ENCODE peak calls at places on chromosomes 2 and 18, in ten cellular contexts. One of them, this sample, is unnamed.

GRCh38 chr2:55157474-55157884 is 74.6 kb downstream of the CLHC1 start:
- DNase-seq in tibial artery: no peak
- DNase-seq in mesenchymal stem cell: peak; percentile 56
- DNase-seq in cardiac muscle cell: no peak
- DNase-seq in astrocyte: no peak
- DNase-seq in body of pancreas: peak; percentile 52
- DNase-seq in HCT116: no peak
- DNase-seq in CD8-positive, alpha-beta T cell: no peak
- DNase-seq in neuronal stem cell: no peak
- DNase-seq in GM23248: peak; percentile 91
- DNase-seq in this sample: no peak

GRCh38 chr2:170771049-170771937 is 1.1 kb downstream of the ERICH2 start:
- DNase-seq in GM23248: peak; percentile 54
- DNase-seq in body of pancreas: no peak
- DNase-seq in mesenchymal stem cell: peak; percentile 45
- DNase-seq in astrocyte: peak; percentile 11
- DNase-seq in HCT116: peak; percentile 7
- DNase-seq in tibial artery: no peak
- DNase-seq in cardiac muscle cell: peak; percentile 0
- DNase-seq in CD8-positive, alpha-beta T cell: peak; percentile 6
- DNase-seq in neuronal stem cell: peak; percentile 57
- DNase-seq in this sample: peak; percentile 54

GRCh38 chr2:96948483-96949152 is 37.8 kb downstream of the FAM178B start:
- DNase-seq in GM23248: no peak
- DNase-seq in neuronal stem cell: no peak
- DNase-seq in astrocyte: no peak
- DNase-seq in mesenchymal stem cell: no peak
- DNase-seq in cardiac muscle cell: no peak
- DNase-seq in tibial artery: no peak
- DNase-seq in HCT116: no peak
- DNase-seq in body of pancreas: no peak
- DNase-seq in CD8-positive, alpha-beta T cell: no peak
- DNase-seq in this sample: no peak

GRCh38 chr2:63440612-63441011 is 147.7 kb downstream of the WDPCP start:
- DNase-seq in HCT116: no peak
- DNase-seq in tibial artery: no peak
- DNase-seq in cardiac muscle cell: peak; percentile 36
- DNase-seq in GM23248: peak; percentile 13
- DNase-seq in astrocyte: peak; percentile 12
- DNase-seq in neuronal stem cell: no peak
- DNase-seq in CD8-positive, alpha-beta T cell: no peak
- DNase-seq in mesenchymal stem cell: no peak
- DNase-seq in body of pancreas: no peak
- DNase-seq in this sample: no peak

GRCh38 chr2:96167407-96168013 is 22.3 kb upstream of the DUSP2 start:
- DNase-seq in astrocyte: peak; percentile 59
- DNase-seq in HCT116: no peak
- DNase-seq in GM23248: no peak
- DNase-seq in neuronal stem cell: no peak
- DNase-seq in tibial artery: no peak
- DNase-seq in body of pancreas: no peak
- DNase-seq in cardiac muscle cell: no peak
- DNase-seq in mesenchymal stem cell: no peak
- DNase-seq in CD8-positive, alpha-beta T cell: no peak
- DNase-seq in this sample: no peak

GRCh38 chr2:239140346-239141020 is 260.3 kb downstream of the HDAC4 start:
- DNase-seq in HCT116: no peak
- DNase-seq in body of pancreas: no peak
- DNase-seq in neuronal stem cell: no peak
- DNase-seq in astrocyte: no peak
- DNase-seq in tibial artery: no peak
- DNase-seq in CD8-positive, alpha-beta T cell: no peak
- DNase-seq in cardiac muscle cell: no peak
- DNase-seq in mesenchymal stem cell: no peak
- DNase-seq in GM23248: no peak
- DNase-seq in this sample: peak; percentile 60

GRCh38 chr2:19474128-19474527 is 115.7 kb upstream of the OSR1 start:
- DNase-seq in HCT116: no peak
- DNase-seq in body of pancreas: peak; percentile 30
- DNase-seq in mesenchymal stem cell: peak; percentile 48
- DNase-seq in CD8-positive, alpha-beta T cell: peak; percentile 12
- DNase-seq in astrocyte: peak; percentile 73
- DNase-seq in neuronal stem cell: no peak
- DNase-seq in tibial artery: peak; percentile 41
- DNase-seq in GM23248: peak; percentile 63
- DNase-seq in cardiac muscle cell: peak; percentile 79
- DNase-seq in this sample: no peak

GRCh38 chr2:50769416-50769815 is 262.5 kb downstream of the NRXN1 start:
- DNase-seq in GM23248: no peak
- DNase-seq in CD8-positive, alpha-beta T cell: no peak
- DNase-seq in body of pancreas: peak; percentile 12
- DNase-seq in HCT116: no peak
- DNase-seq in neuronal stem cell: no peak
- DNase-seq in astrocyte: no peak
- DNase-seq in tibial artery: no peak
- DNase-seq in cardiac muscle cell: no peak
- DNase-seq in mesenchymal stem cell: no peak
- DNase-seq in this sample: no peak

GRCh38 chr2:190534310-190535118 is at the start of gene NEMP2:
- DNase-seq in GM23248: peak; percentile 80
- DNase-seq in body of pancreas: peak; percentile 77
- DNase-seq in cardiac muscle cell: peak; percentile 80
- DNase-seq in astrocyte: peak; percentile 33
- DNase-seq in mesenchymal stem cell: peak; percentile 55
- DNase-seq in neuronal stem cell: peak; percentile 83
- DNase-seq in CD8-positive, alpha-beta T cell: peak; percentile 77
- DNase-seq in HCT116: no peak
- DNase-seq in tibial artery: peak; percentile 70
- DNase-seq in this sample: peak; percentile 85

GRCh38 chr2:62042944-62043343 is 137.5 kb downstream of the COMMD1 start:
- DNase-seq in neuronal stem cell: no peak
- DNase-seq in CD8-positive, alpha-beta T cell: no peak
- DNase-seq in cardiac muscle cell: peak; percentile 5
- DNase-seq in mesenchymal stem cell: no peak
- DNase-seq in astrocyte: peak; percentile 8
- DNase-seq in HCT116: no peak
- DNase-seq in body of pancreas: peak; percentile 6
- DNase-seq in GM23248: peak; percentile 30
- DNase-seq in tibial artery: no peak
- DNase-seq in this sample: no peak

GRCh38 chr18:2846241-2846637 is 567 bp upstream of the EMILIN2 start:
- DNase-seq in GM23248: peak; percentile 71
- DNase-seq in HCT116: no peak
- DNase-seq in body of pancreas: no peak
- DNase-seq in CD8-positive, alpha-beta T cell: no peak
- DNase-seq in neuronal stem cell: peak; percentile 15
- DNase-seq in cardiac muscle cell: peak; percentile 51
- DNase-seq in mesenchymal stem cell: peak; percentile 37
- DNase-seq in astrocyte: no peak
- DNase-seq in tibial artery: peak; percentile 37
- DNase-seq in this sample: peak; percentile 46

GRCh38 chr2:5190023-5190422 is 502.2 kb upstream of the SOX11 start:
- DNase-seq in GM23248: no peak
- DNase-seq in body of pancreas: no peak
- DNase-seq in mesenchymal stem cell: no peak
- DNase-seq in HCT116: no peak
- DNase-seq in cardiac muscle cell: no peak
- DNase-seq in astrocyte: no peak
- DNase-seq in neuronal stem cell: no peak
- DNase-seq in tibial artery: no peak
- DNase-seq in CD8-positive, alpha-beta T cell: no peak
- DNase-seq in this sample: no peak

GRCh38 chr2:175575346-175576258 is 394.1 kb upstream of the ATP5MC3 start:
- DNase-seq in cardiac muscle cell: no peak
- DNase-seq in HCT116: no peak
- DNase-seq in astrocyte: no peak
- DNase-seq in GM23248: no peak
- DNase-seq in mesenchymal stem cell: no peak
- DNase-seq in body of pancreas: no peak
- DNase-seq in neuronal stem cell: no peak
- DNase-seq in tibial artery: no peak
- DNase-seq in CD8-positive, alpha-beta T cell: no peak
- DNase-seq in this sample: no peak

GRCh38 chr2:54000122-54000521 is 29.3 kb upstream of the PSME4 start:
- DNase-seq in CD8-positive, alpha-beta T cell: no peak
- DNase-seq in tibial artery: no peak
- DNase-seq in mesenchymal stem cell: no peak
- DNase-seq in HCT116: no peak
- DNase-seq in GM23248: no peak
- DNase-seq in body of pancreas: no peak
- DNase-seq in neuronal stem cell: no peak
- DNase-seq in astrocyte: no peak
- DNase-seq in cardiac muscle cell: no peak
- DNase-seq in this sample: no peak

GRCh38 chr2:73436019-73436418 is 50.4 kb downstream of the ALMS1 start:
- DNase-seq in neuronal stem cell: no peak
- DNase-seq in CD8-positive, alpha-beta T cell: no peak
- DNase-seq in cardiac muscle cell: no peak
- DNase-seq in body of pancreas: no peak
- DNase-seq in tibial artery: no peak
- DNase-seq in GM23248: no peak
- DNase-seq in HCT116: no peak
- DNase-seq in astrocyte: no peak
- DNase-seq in mesenchymal stem cell: no peak
- DNase-seq in this sample: no peak

GRCh38 chr2:85291425-85292023 is 36.3 kb downstream of the TGOLN2 start:
- DNase-seq in neuronal stem cell: no peak
- DNase-seq in GM23248: no peak
- DNase-seq in astrocyte: no peak
- DNase-seq in CD8-positive, alpha-beta T cell: no peak
- DNase-seq in mesenchymal stem cell: no peak
- DNase-seq in body of pancreas: no peak
- DNase-seq in tibial artery: no peak
- DNase-seq in HCT116: no peak
- DNase-seq in cardiac muscle cell: no peak
- DNase-seq in this sample: no peak
- H3K4me3 ChIP-seq in neuronal stem cell: no peak overlapping the region
- H3K4me3 ChIP-seq in GM23248: no peak overlapping the region
- H3K4me3 ChIP-seq in astrocyte: no peak overlapping the region
- H3K4me3 ChIP-seq in CD8-positive, alpha-beta T cell: no peak overlapping the region
- H3K4me3 ChIP-seq in mesenchymal stem cell: peak overlapping the region; percentile 62
- H3K4me3 ChIP-seq in body of pancreas: no peak overlapping the region
- H3K4me3 ChIP-seq in tibial artery: no peak overlapping the region
- H3K4me3 ChIP-seq in HCT116: no peak overlapping the region
- H3K4me3 ChIP-seq in cardiac muscle cell: no peak overlapping the region
- H3K4me3 ChIP-seq in this sample: no peak overlapping the region

DNA sequence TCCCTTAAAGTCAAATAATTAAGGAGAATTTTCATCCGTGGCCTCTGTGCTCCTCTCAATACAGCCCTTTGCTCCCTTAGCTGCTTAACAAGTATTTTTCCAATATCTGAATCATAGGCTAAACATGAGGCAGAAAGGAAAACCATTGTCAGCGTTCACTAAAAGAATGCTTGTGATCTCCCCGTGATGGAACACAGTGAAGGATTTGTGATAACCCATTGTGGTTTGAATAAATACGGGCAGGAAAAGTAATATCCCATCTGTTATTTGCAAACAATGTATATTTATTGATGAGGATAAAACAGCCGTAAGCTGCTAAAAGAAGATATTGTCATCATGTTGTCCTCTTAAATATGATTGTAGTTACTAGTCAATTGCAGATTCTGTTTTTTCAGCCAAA is 258.1 kb downstream of the NAPG start:
- DNase-seq in HCT116: no peak
- DNase-seq in neuronal stem cell: no peak
- DNase-seq in CD8-positive, alpha-beta T cell: no peak
- DNase-seq in cardiac muscle cell: no peak
- DNase-seq in body of pancreas: no peak
- DNase-seq in astrocyte: no peak
- DNase-seq in GM23248: no peak
- DNase-seq in mesenchymal stem cell: no peak
- DNase-seq in tibial artery: no peak
- DNase-seq in this sample: no peak
- H3K4me1 ChIP-seq in HCT116: no peaks in the 10 kb centered on the region
- H3K4me1 ChIP-seq in neuronal stem cell: no peaks in the 10 kb centered on the region
- H3K4me1 ChIP-seq in CD8-positive, alpha-beta T cell: no peaks in the 10 kb centered on the region
- H3K4me1 ChIP-seq in cardiac muscle cell: no peaks in the 10 kb centered on the region
- H3K4me1 ChIP-seq in body of pancreas: no peaks in the 10 kb centered on the region
- H3K4me1 ChIP-seq in astrocyte: no peaks in the 10 kb centered on the region
- H3K4me1 ChIP-seq in GM23248: no peaks in the 10 kb centered on the region
- H3K4me1 ChIP-seq in mesenchymal stem cell: no peaks in the 10 kb centered on the region
- H3K4me1 ChIP-seq in tibial artery: no peaks in the 10 kb centered on the region
- H3K4me1 ChIP-seq in this sample: no peaks in the 10 kb centered on the region

GRCh38 chr18:7516505-7517117 is 50.5 kb upstream of the PTPRM start:
- DNase-seq in body of pancreas: no peak
- DNase-seq in tibial artery: no peak
- DNase-seq in astrocyte: no peak
- DNase-seq in cardiac muscle cell: no peak
- DNase-seq in HCT116: no peak
- DNase-seq in mesenchymal stem cell: no peak
- DNase-seq in CD8-positive, alpha-beta T cell: no peak
- DNase-seq in GM23248: no peak
- DNase-seq in neuronal stem cell: no peak
- DNase-seq in this sample: no peak
- H3K27ac ChIP-seq in body of pancreas: no peak overlapping the region
- H3K27ac ChIP-seq in tibial artery: no peak overlapping the region
- H3K27ac ChIP-seq in astrocyte: no peak overlapping the region
- H3K27ac ChIP-seq in cardiac muscle cell: no peak overlapping the region
- H3K27ac ChIP-seq in HCT116: no peak overlapping the region
- H3K27ac ChIP-seq in mesenchymal stem cell: no peak overlapping the region
- H3K27ac ChIP-seq in CD8-positive, alpha-beta T cell: no peak overlapping the region
- H3K27ac ChIP-seq in GM23248: no peak overlapping the region
- H3K27ac ChIP-seq in neuronal stem cell: no peak overlapping the region
- H3K27ac ChIP-seq in this sample: no peak overlapping the region

GRCh38 chr2:118848381-118849225 is 1.2 kb upstream of the EN1 start:
- DNase-seq in HCT116: no peak
- DNase-seq in CD8-positive, alpha-beta T cell: no peak
- DNase-seq in tibial artery: no peak
- DNase-seq in astrocyte: no peak
- DNase-seq in mesenchymal stem cell: no peak
- DNase-seq in neuronal stem cell: peak; percentile 32
- DNase-seq in GM23248: no peak
- DNase-seq in body of pancreas: no peak
- DNase-seq in cardiac muscle cell: no peak
- DNase-seq in this sample: no peak

GRCh38 chr2:118849226-118850170 is 2.0 kb upstream of the EN1 start:
- DNase-seq in GM23248: no peak
- DNase-seq in HCT116: no peak
- DNase-seq in cardiac muscle cell: no peak
- DNase-seq in astrocyte: no peak
- DNase-seq in CD8-positive, alpha-beta T cell: no peak
- DNase-seq in mesenchymal stem cell: no peak
- DNase-seq in body of pancreas: no peak
- DNase-seq in tibial artery: no peak
- DNase-seq in neuronal stem cell: peak; percentile 24
- DNase-seq in this sample: no peak

GRCh38 chr2:118846667-118847446 is 591 bp downstream of the EN1 start:
- DNase-seq in GM23248: peak; percentile 83
- DNase-seq in tibial artery: no peak
- DNase-seq in body of pancreas: no peak
- DNase-seq in CD8-positive, alpha-beta T cell: no peak
- DNase-seq in neuronal stem cell: peak; percentile 36
- DNase-seq in HCT116: no peak
- DNase-seq in mesenchymal stem cell: no peak
- DNase-seq in astrocyte: no peak
- DNase-seq in cardiac muscle cell: no peak
- DNase-seq in this sample: no peak

GRCh38 chr2:118845843-118846666 is 1.4 kb downstream of the EN1 start:
- DNase-seq in neuronal stem cell: peak; percentile 24
- DNase-seq in CD8-positive, alpha-beta T cell: no peak
- DNase-seq in mesenchymal stem cell: no peak
- DNase-seq in astrocyte: no peak
- DNase-seq in GM23248: peak; percentile 77
- DNase-seq in body of pancreas: no peak
- DNase-seq in tibial artery: no peak
- DNase-seq in cardiac muscle cell: no peak
- DNase-seq in HCT116: no peak
- DNase-seq in this sample: no peak

GRCh38 chr2:118847447-118848172 is at the start of gene EN1:
- DNase-seq in astrocyte: peak; percentile 82
- DNase-seq in body of pancreas: peak; percentile 19
- DNase-seq in CD8-positive, alpha-beta T cell: no peak
- DNase-seq in HCT116: no peak
- DNase-seq in cardiac muscle cell: peak; percentile 86
- DNase-seq in neuronal stem cell: peak; percentile 54
- DNase-seq in tibial artery: peak; percentile 53
- DNase-seq in mesenchymal stem cell: no peak
- DNase-seq in GM23248: peak; percentile 98
- DNase-seq in this sample: peak; percentile 89
- H3K4me3 ChIP-seq in astrocyte: peak within 1 kb of the TSS; percentile 65
- H3K4me3 ChIP-seq in body of pancreas: no peak within 1 kb of the TSS
- H3K4me3 ChIP-seq in CD8-positive, alpha-beta T cell: no peak within 1 kb of the TSS
- H3K4me3 ChIP-seq in HCT116: no peak within 1 kb of the TSS
- H3K4me3 ChIP-seq in cardiac muscle cell: peak within 1 kb of the TSS; percentile 27
- H3K4me3 ChIP-seq in neuronal stem cell: no peak within 1 kb of the TSS
- H3K4me3 ChIP-seq in tibial artery: peak within 1 kb of the TSS; percentile 50
- H3K4me3 ChIP-seq in mesenchymal stem cell: peak within 1 kb of the TSS; percentile 89
- H3K4me3 ChIP-seq in GM23248: peak within 1 kb of the TSS; percentile 86
- H3K4me3 ChIP-seq in this sample: peak within 1 kb of the TSS; percentile 80